ENCODE peak calls at places on chromosomes 13 and 19, in seven cellular contexts. One of them, this sample, is unnamed.

GRCh38 chr19:41427647-41428480 is 690 bp upstream of the B3GNT8 start:
- DNase-seq in H1: no peak
- DNase-seq in SK-N-SH: peak; percentile 56
- DNase-seq in HCT116: no peak
- DNase-seq in K562: peak; percentile 73
- DNase-seq in GM12878: no peak
- DNase-seq in HepG2: no peak
- DNase-seq in this sample: no peak

GRCh38 chr13:30042272-30042671 is 191.9 kb upstream of the UBL3 start:
- DNase-seq in GM12878: no peak
- DNase-seq in H1: no peak
- DNase-seq in HepG2: no peak
- DNase-seq in K562: no peak
- DNase-seq in HCT116: no peak
- DNase-seq in SK-N-SH: no peak
- DNase-seq in this sample: no peak

GRCh38 chr19:35468637-35469036 is 20.6 kb downstream of the FFAR2 start:
- DNase-seq in HepG2: peak; percentile 54
- DNase-seq in K562: peak; percentile 45
- DNase-seq in GM12878: peak; percentile 82
- DNase-seq in HCT116: peak; percentile 22
- DNase-seq in H1: no peak
- DNase-seq in SK-N-SH: peak; percentile 45
- DNase-seq in this sample: peak; percentile 31

GRCh38 chr19:57141699-57142098 is 3.3 kb downstream of the ZIM3 start:
- DNase-seq in K562: no peak
- DNase-seq in GM12878: no peak
- DNase-seq in HCT116: no peak
- DNase-seq in SK-N-SH: no peak
- DNase-seq in HepG2: no peak
- DNase-seq in H1: no peak
- DNase-seq in this sample: no peak

GRCh38 chr13:49240017-49240416 is 7.7 kb upstream of the CDADC1 start:
- DNase-seq in K562: no peak
- DNase-seq in H1: no peak
- DNase-seq in HepG2: peak; percentile 22
- DNase-seq in HCT116: peak; percentile 24
- DNase-seq in SK-N-SH: no peak
- DNase-seq in GM12878: no peak
- DNase-seq in this sample: peak; percentile 53

GRCh38 chr13:96781141-96781540 is 213.1 kb downstream of the OXGR1 start:
- DNase-seq in HepG2: no peak
- DNase-seq in SK-N-SH: no peak
- DNase-seq in HCT116: no peak
- DNase-seq in H1: no peak
- DNase-seq in K562: no peak
- DNase-seq in GM12878: no peak
- DNase-seq in this sample: no peak

GRCh38 chr13:95502216-95502615 is 50.3 kb upstream of the CLDN10 start:
- DNase-seq in HepG2: no peak
- DNase-seq in H1: no peak
- DNase-seq in K562: no peak
- DNase-seq in HCT116: no peak
- DNase-seq in SK-N-SH: no peak
- DNase-seq in GM12878: no peak
- DNase-seq in this sample: no peak

GRCh38 chr13:25733061-25733491 is 318.7 kb downstream of the SHISA2 start:
- DNase-seq in GM12878: no peak
- DNase-seq in HCT116: no peak
- DNase-seq in H1: no peak
- DNase-seq in K562: no peak
- DNase-seq in SK-N-SH: no peak
- DNase-seq in HepG2: no peak
- DNase-seq in this sample: no peak

GRCh38 chr13:101514695-101515275 is 62.3 kb downstream of the ITGBL1 start:
- DNase-seq in GM12878: no peak
- DNase-seq in HepG2: peak; percentile 48
- DNase-seq in HCT116: peak; percentile 8
- DNase-seq in H1: no peak
- DNase-seq in K562: peak; percentile 8
- DNase-seq in SK-N-SH: peak; percentile 17
- DNase-seq in this sample: peak; percentile 64

GRCh38 chr19:1133471-1133929 is 29.7 kb downstream of the GPX4 start:
- DNase-seq in SK-N-SH: peak; percentile 70
- DNase-seq in GM12878: peak; percentile 79
- DNase-seq in H1: no peak
- DNase-seq in HCT116: peak; percentile 34
- DNase-seq in K562: peak; percentile 85
- DNase-seq in HepG2: no peak
- DNase-seq in this sample: no peak

GRCh38 chr13:113148940-113149503 is 9.4 kb upstream of the PROZ start:
- DNase-seq in HCT116: no peak
- DNase-seq in K562: no peak
- DNase-seq in HepG2: no peak
- DNase-seq in H1: no peak
- DNase-seq in GM12878: no peak
- DNase-seq in SK-N-SH: no peak
- DNase-seq in this sample: no peak

GRCh38 chr13:102504002-102504401 is 92.8 kb upstream of the TPP2 start:
- DNase-seq in HCT116: no peak
- DNase-seq in HepG2: no peak
- DNase-seq in GM12878: no peak
- DNase-seq in SK-N-SH: peak; percentile 40
- DNase-seq in K562: no peak
- DNase-seq in H1: no peak
- DNase-seq in this sample: no peak

GRCh38 chr13:112768795-112769411 is 79.1 kb downstream of the ATP11A start:
- DNase-seq in HCT116: no peak
- DNase-seq in SK-N-SH: no peak
- DNase-seq in GM12878: peak; percentile 30
- DNase-seq in HepG2: no peak
- DNase-seq in H1: no peak
- DNase-seq in K562: no peak
- DNase-seq in this sample: no peak

GRCh38 chr19:17872251-17873001 is 681 bp downstream of the SLC5A5 start:
- DNase-seq in GM12878: no peak
- DNase-seq in H1: no peak
- DNase-seq in HepG2: no peak
- DNase-seq in HCT116: no peak
- DNase-seq in K562: no peak
- DNase-seq in SK-N-SH: no peak
- DNase-seq in this sample: no peak

GRCh38 chr19:19964416-19964815 is 63.7 kb downstream of the ZNF93 start:
- DNase-seq in K562: no peak
- DNase-seq in HCT116: no peak
- DNase-seq in GM12878: no peak
- DNase-seq in H1: no peak
- DNase-seq in HepG2: no peak
- DNase-seq in SK-N-SH: no peak
- DNase-seq in this sample: no peak

GRCh38 chr19:32916969-32917611 is 47.5 kb upstream of the SLC7A9 start:
- DNase-seq in SK-N-SH: no peak
- DNase-seq in H1: no peak
- DNase-seq in HepG2: no peak
- DNase-seq in K562: no peak
- DNase-seq in GM12878: no peak
- DNase-seq in HCT116: no peak
- DNase-seq in this sample: no peak

GRCh38 chr13:70964124-70964523 is 855.9 kb upstream of the KLHL1 start:
- DNase-seq in SK-N-SH: no peak
- DNase-seq in K562: no peak
- DNase-seq in HCT116: no peak
- DNase-seq in H1: no peak
- DNase-seq in GM12878: no peak
- DNase-seq in HepG2: peak; percentile 38
- DNase-seq in this sample: peak; percentile 46

GRCh38 chr19:43913383-43913782 is 21.7 kb downstream of the ZNF45 start:
- DNase-seq in K562: no peak
- DNase-seq in GM12878: no peak
- DNase-seq in SK-N-SH: no peak
- DNase-seq in HepG2: no peak
- DNase-seq in H1: no peak
- DNase-seq in HCT116: no peak
- DNase-seq in this sample: no peak

GRCh38 chr19:58033741-58034475 is at the start of gene ZSCAN1:
- DNase-seq in HCT116: no peak
- DNase-seq in H1: peak; percentile 70
- DNase-seq in SK-N-SH: peak; percentile 92
- DNase-seq in K562: no peak
- DNase-seq in GM12878: no peak
- DNase-seq in HepG2: no peak
- DNase-seq in this sample: peak; percentile 95

GRCh38 chr13:98575009-98575866 is 1.7 kb downstream of the STK24 start:
- DNase-seq in K562: no peak
- DNase-seq in HepG2: no peak
- DNase-seq in HCT116: no peak
- DNase-seq in GM12878: no peak
- DNase-seq in SK-N-SH: no peak
- DNase-seq in H1: no peak
- DNase-seq in this sample: peak; percentile 16

GRCh38 chr19:14250870-14251269 is 44.9 kb upstream of the ADGRL1 start:
- DNase-seq in H1: no peak
- DNase-seq in K562: no peak
- DNase-seq in GM12878: no peak
- DNase-seq in HepG2: no peak
- DNase-seq in HCT116: no peak
- DNase-seq in SK-N-SH: no peak
- DNase-seq in this sample: no peak
- TF ChIP-seq JUND in H1: no peak
- TF ChIP-seq JUND in K562: no peak
- TF ChIP-seq JUND in GM12878: no peak
- TF ChIP-seq JUND in HepG2: no peak
- TF ChIP-seq JUND in HCT116: no peak
- TF ChIP-seq JUND in SK-N-SH: no peak
- TF ChIP-seq JUND in this sample: no peak

GRCh38 chr13:69226427-69226826 is 881.2 kb upstream of the ATXN8OS start:
- DNase-seq in HepG2: no peak
- DNase-seq in H1: no peak
- DNase-seq in HCT116: no peak
- DNase-seq in GM12878: no peak
- DNase-seq in K562: no peak
- DNase-seq in SK-N-SH: no peak
- DNase-seq in this sample: no peak
- TF ChIP-seq JUND in HepG2: no peak
- TF ChIP-seq JUND in H1: no peak
- TF ChIP-seq JUND in HCT116: no peak
- TF ChIP-seq JUND in GM12878: no peak
- TF ChIP-seq JUND in K562: no peak
- TF ChIP-seq JUND in SK-N-SH: no peak
- TF ChIP-seq JUND in this sample: no peak

GRCh38 chr19:46133101-46133627 is 8.7 kb upstream of the IGFL3 start:
- DNase-seq in HepG2: peak; percentile 78
- DNase-seq in K562: no peak
- DNase-seq in HCT116: peak; percentile 73
- DNase-seq in H1: peak; percentile 53
- DNase-seq in SK-N-SH: no peak
- DNase-seq in GM12878: peak; percentile 24
- DNase-seq in this sample: peak; percentile 88
- TF ChIP-seq JUND in HepG2: no peak
- TF ChIP-seq JUND in K562: no peak
- TF ChIP-seq JUND in HCT116: peak; percentile 9
- TF ChIP-seq JUND in H1: peak; percentile 70
- TF ChIP-seq JUND in SK-N-SH: no peak
- TF ChIP-seq JUND in GM12878: no peak
- TF ChIP-seq JUND in this sample: no peak

DNA sequence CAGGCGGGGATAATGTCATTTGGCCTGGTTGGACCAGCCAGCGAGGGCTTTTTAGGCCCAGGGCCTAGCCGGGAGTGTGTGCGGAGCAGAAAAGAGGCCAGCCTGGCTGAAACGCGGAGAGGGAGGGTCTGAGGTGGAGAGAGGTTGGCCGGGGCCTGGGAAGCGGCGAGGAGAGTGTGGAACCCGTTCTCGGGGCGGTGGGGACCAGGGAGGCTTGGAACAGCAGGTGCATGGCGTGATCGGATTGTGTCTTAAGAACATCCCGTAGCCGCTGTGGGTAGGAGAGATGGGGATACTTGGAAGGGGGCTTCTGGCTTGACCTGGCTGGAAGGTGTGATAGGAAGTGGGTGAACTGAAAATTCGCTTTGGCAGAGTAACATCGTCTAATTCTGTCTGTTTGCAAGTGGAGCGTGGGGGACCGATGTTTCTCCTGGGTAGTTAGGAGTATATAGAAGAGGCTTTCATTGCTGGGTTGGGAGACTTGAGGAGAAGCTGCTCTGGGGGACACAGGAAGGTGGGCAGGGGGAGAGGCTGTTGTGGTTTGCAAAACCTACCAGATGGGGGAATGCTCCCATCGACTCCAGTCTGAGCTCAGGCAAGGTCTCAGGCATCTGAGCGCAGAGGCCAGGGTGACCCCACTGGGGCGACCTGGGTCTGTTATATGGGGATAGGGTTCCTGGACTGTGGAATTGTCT is 942 bp downstream of the CERS4 start:
- DNase-seq in HepG2: no peak
- DNase-seq in SK-N-SH: no peak
- DNase-seq in H1: no peak
- DNase-seq in HCT116: no peak
- DNase-seq in GM12878: no peak
- DNase-seq in K562: no peak
- DNase-seq in this sample: no peak
- TF ChIP-seq JUND in HepG2: no peak
- TF ChIP-seq JUND in SK-N-SH: no peak
- TF ChIP-seq JUND in H1: no peak
- TF ChIP-seq JUND in HCT116: no peak
- TF ChIP-seq JUND in GM12878: no peak
- TF ChIP-seq JUND in K562: no peak
- TF ChIP-seq JUND in this sample: no peak

DNA sequence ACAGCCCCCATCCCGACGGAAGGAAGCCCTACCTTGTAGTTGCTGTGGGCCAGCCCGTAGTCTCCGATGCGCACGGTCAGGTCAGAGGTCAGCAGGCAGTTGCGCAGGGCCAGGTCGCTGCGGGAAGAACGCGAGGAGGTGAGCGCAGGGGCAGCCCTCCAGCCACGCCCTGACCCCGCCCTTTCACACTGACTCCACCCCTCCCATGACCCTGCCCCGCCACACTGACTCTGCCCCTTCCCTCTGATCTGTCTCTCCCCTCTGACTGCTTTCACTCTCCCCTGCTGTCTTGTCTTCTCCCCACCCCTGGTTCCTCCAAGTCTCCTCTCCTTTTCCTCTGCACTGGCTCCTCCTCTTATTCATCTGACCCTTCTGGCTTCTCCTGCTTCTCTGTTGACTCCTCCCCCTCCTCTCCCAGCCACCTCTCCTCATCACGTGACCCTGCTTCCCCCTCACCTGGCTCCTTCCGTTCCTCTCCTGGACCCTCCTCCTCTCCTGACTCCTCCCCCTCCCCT is 10.1 kb downstream of the LMTK3 start:
- DNase-seq in SK-N-SH: no peak
- DNase-seq in H1: peak; percentile 49
- DNase-seq in HepG2: peak; percentile 84
- DNase-seq in HCT116: no peak
- DNase-seq in K562: peak; percentile 93
- DNase-seq in GM12878: peak; percentile 43
- DNase-seq in this sample: peak; percentile 98
- TF ChIP-seq JUND in SK-N-SH: no peak
- TF ChIP-seq JUND in H1: no peak
- TF ChIP-seq JUND in HepG2: no peak
- TF ChIP-seq JUND in HCT116: no peak
- TF ChIP-seq JUND in K562: no peak
- TF ChIP-seq JUND in GM12878: no peak
- TF ChIP-seq JUND in this sample: no peak

This sample was measured in T47D.